ENCODE peak calls at places on chromosomes 2 and 18, in four cellular contexts. One of them, this sample, is unnamed.
A peak's percentile ranks its signal among the peaks of the same experiment; 100 is the strongest.

GRCh38 chr18:48582946-48583345 is 44.1 kb downstream of the CTIF start:
- DNase-seq in heart right ventricle: no peak
- DNase-seq in uterus: no peak
- DNase-seq in PC-3: no peak
- DNase-seq in this sample: no peak

GRCh38 chr2:161239416-161240109 is 68.7 kb upstream of the PSMD14 start:
- DNase-seq in uterus: no peak
- DNase-seq in heart right ventricle: no peak
- DNase-seq in PC-3: no peak
- DNase-seq in this sample: no peak

GRCh38 chr18:49514577-49514976 is 27.5 kb upstream of the C18orf32 start:
- DNase-seq in uterus: no peak
- DNase-seq in heart right ventricle: no peak
- DNase-seq in PC-3: no peak
- DNase-seq in this sample: no peak

GRCh38 chr18:33924576-33924975 is 300.1 kb downstream of the NOL4 start:
- DNase-seq in heart right ventricle: no peak
- DNase-seq in PC-3: no peak
- DNase-seq in uterus: no peak
- DNase-seq in this sample: no peak

GRCh38 chr2:60309326-60309725 is 244.1 kb downstream of the BCL11A start:
- DNase-seq in PC-3: no peak
- DNase-seq in heart right ventricle: no peak
- DNase-seq in uterus: no peak
- DNase-seq in this sample: no peak

GRCh38 chr2:234587341-234588053 is 90.6 kb upstream of the ARL4C start:
- DNase-seq in PC-3: no peak
- DNase-seq in heart right ventricle: no peak
- DNase-seq in uterus: no peak
- DNase-seq in this sample: no peak

GRCh38 chr2:202339052-202339870 is 36.9 kb upstream of the BMPR2 start:
- DNase-seq in uterus: no peak
- DNase-seq in heart right ventricle: no peak
- DNase-seq in PC-3: peak; percentile 98
- DNase-seq in this sample: peak; percentile 71

GRCh38 chr2:191582355-191582754 is 95.6 kb upstream of the NABP1 start:
- DNase-seq in uterus: no peak
- DNase-seq in heart right ventricle: no peak
- DNase-seq in PC-3: peak; percentile 96
- DNase-seq in this sample: peak; percentile 85

GRCh38 chr2:51003345-51004192 is 28.4 kb downstream of the NRXN1 start:
- DNase-seq in heart right ventricle: no peak
- DNase-seq in uterus: no peak
- DNase-seq in PC-3: peak; percentile 58
- DNase-seq in this sample: peak; percentile 15

GRCh38 chr2:201904529-201905420 is 98.4 kb downstream of the CDK15 start:
- DNase-seq in PC-3: no peak
- DNase-seq in uterus: no peak
- DNase-seq in heart right ventricle: no peak
- DNase-seq in this sample: no peak

GRCh38 chr2:20094142-20094792 is 42.8 kb upstream of the LAPTM4A start:
- DNase-seq in uterus: no peak
- DNase-seq in PC-3: no peak
- DNase-seq in heart right ventricle: no peak
- DNase-seq in this sample: no peak

GRCh38 chr2:54386993-54387590 is 69.0 kb upstream of the SPTBN1 start:
- DNase-seq in uterus: peak; percentile 70
- DNase-seq in heart right ventricle: peak; percentile 40
- DNase-seq in PC-3: no peak
- DNase-seq in this sample: no peak

GRCh38 chr18:79756826-79757225 is 40.9 kb upstream of the KCNG2 start:
- DNase-seq in heart right ventricle: no peak
- DNase-seq in uterus: no peak
- DNase-seq in PC-3: no peak
- DNase-seq in this sample: no peak

GRCh38 chr2:18926633-18927524 is 337.5 kb upstream of the NT5C1B start:
- DNase-seq in PC-3: no peak
- DNase-seq in heart right ventricle: no peak
- DNase-seq in uterus: no peak
- DNase-seq in this sample: no peak

GRCh38 chr2:95022309-95023221 is 2.9 kb upstream of the MAL start:
- DNase-seq in PC-3: peak; percentile 89
- DNase-seq in uterus: peak; percentile 19
- DNase-seq in heart right ventricle: peak; percentile 71
- DNase-seq in this sample: peak; percentile 67

DNA sequence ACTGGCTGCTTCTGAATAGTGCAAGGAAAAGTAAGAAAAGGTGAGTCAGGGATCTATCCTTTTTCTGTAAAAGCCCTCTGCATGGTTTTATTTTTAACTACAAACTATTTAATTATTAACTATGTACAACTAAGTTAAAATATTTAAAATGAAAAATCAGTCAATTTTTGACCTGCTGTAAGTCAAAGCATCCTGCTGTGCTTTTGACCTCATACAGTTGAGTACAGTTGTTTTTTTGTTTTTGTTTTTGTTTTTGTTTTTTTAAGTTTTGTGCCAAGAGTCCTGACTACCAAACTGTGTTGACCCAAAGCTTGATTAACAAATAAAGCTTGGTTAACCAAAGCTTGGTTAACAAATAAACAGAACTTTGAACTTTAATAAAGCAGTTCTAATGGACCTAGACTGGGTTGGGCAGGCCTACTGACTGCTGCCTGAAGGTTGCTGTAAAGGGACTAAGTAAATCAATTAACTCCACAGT is at the start of gene ACMSD:
- DNase-seq in heart right ventricle: no peak
- DNase-seq in uterus: no peak
- DNase-seq in PC-3: no peak
- DNase-seq in this sample: no peak
- H3K4me3 ChIP-seq in heart right ventricle: no peak within 1 kb of the TSS
- H3K4me3 ChIP-seq in uterus: no peak within 1 kb of the TSS
- H3K4me3 ChIP-seq in PC-3: no peak within 1 kb of the TSS
- H3K4me3 ChIP-seq in this sample: no peak within 1 kb of the TSS

DNA sequence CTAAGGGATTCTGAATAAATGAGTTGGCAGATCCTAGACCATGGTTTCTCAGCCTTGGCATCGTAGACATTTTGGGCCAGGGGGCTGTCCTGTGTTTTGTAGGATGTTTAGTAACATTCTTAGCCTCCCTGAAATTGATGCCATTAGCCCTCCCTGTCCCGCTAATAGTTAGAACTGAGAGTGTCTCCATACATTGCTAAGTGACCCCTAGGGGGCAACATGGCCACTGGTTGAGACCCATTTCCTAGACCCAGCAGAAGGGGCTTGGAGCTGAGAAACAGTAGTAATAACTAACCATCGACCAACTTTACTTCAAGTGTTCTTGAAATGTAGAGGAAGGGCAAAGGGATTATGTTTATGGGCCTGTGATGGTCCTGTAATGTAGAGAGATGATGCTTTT is 40.8 kb downstream of the KCMF1 start:
- DNase-seq in PC-3: no peak
- DNase-seq in heart right ventricle: no peak
- DNase-seq in uterus: no peak
- DNase-seq in this sample: no peak
- TF ChIP-seq CTCF in PC-3: peak; percentile 42
- TF ChIP-seq CTCF in heart right ventricle: no peak
- TF ChIP-seq CTCF in uterus: no peak
- TF ChIP-seq CTCF in this sample: peak; percentile 15

DNA sequence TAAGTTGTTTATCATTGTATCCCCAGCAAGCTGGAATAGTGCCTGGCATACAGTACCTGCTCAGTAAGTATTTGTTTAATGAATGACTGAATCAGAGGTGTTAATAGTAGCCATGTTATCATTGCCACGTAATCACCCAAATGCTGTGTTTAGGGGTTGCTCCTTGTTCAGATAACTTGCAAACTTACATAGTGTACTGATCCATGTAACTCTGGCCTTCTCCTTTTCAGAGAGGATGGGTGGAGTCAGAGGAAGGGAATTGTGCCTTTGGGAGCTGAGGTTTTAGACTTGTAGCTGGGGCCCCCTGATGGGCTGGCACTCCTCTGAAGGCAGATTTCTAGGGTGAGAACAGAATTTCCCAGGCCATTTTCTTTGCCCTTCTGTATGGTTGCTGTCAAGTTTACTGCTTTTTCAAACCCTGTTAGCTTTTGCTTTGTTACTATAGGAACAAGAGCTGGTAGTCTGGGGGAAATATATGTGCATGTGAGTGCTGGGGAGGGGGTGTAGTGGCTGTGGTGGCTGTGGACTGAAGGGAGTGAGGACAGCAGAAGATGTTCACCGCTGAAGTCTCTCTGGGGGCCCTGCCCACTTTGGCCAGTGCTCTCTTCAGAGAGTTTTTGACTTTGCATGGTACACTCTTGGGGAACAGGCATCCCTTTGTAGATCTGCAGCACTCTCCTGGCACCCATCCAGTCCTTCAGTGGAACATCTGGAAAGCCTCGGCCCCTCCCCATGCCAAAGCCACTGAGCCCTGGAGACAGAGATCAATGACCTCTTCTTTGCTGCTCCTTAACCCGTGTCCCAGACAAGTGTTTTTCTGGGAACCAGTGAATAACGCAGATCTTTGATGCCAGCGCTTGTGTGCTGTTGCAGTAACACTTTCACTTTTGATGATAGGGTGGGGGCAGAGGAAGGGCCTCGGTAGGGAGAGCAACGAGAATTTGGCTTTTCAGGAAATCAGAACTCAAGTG is 208.9 kb downstream of the PRKCE start:
- DNase-seq in PC-3: no peak
- DNase-seq in uterus: peak; percentile 60
- DNase-seq in heart right ventricle: peak; percentile 39
- DNase-seq in this sample: peak; percentile 69
- H3K4me3 ChIP-seq in PC-3: no peak overlapping the region
- H3K4me3 ChIP-seq in uterus: peak overlapping the region; percentile 28
- H3K4me3 ChIP-seq in heart right ventricle: peak overlapping the region; percentile 34
- H3K4me3 ChIP-seq in this sample: peak overlapping the region; percentile 46

GRCh38 chr2:226443112-226443511 is 356.5 kb downstream of the IRS1 start:
- DNase-seq in uterus: no peak
- DNase-seq in PC-3: no peak
- DNase-seq in heart right ventricle: no peak
- DNase-seq in this sample: no peak

GRCh38 chr2:226434702-226435101 is 364.9 kb downstream of the IRS1 start:
- DNase-seq in heart right ventricle: no peak
- DNase-seq in PC-3: no peak
- DNase-seq in uterus: no peak
- DNase-seq in this sample: no peak

GRCh38 chr2:226435146-226435545 is 364.5 kb downstream of the IRS1 start:
- DNase-seq in heart right ventricle: no peak
- DNase-seq in PC-3: no peak
- DNase-seq in uterus: no peak
- DNase-seq in this sample: no peak

GRCh38 chr2:226440119-226440917 is 359.3 kb downstream of the IRS1 start:
- DNase-seq in PC-3: peak; percentile 68
- DNase-seq in heart right ventricle: no peak
- DNase-seq in uterus: no peak
- DNase-seq in this sample: no peak

DNA sequence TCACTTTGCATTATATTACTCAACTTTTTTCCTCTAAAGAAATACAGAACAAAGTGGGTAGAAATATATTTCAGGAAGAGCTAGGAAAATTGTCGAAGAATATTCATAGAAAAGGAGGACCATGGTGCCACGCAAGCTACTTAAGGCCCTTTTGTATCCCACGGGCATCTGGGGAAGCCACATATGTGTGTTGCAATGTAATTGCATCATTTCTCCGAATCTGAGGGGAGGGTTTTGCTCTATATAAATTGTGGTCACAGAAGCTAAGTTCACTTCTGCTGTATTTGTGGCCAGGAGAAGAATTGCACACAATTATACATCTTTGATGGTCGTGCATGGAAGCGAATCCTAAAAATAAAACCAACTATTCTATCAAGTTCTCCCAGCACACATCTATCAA is 360.3 kb downstream of the IRS1 start:
- DNase-seq in PC-3: no peak
- DNase-seq in uterus: no peak
- DNase-seq in heart right ventricle: no peak
- DNase-seq in this sample: peak; percentile 43
- TF ChIP-seq CTCF in PC-3: no peak
- TF ChIP-seq CTCF in uterus: no peak
- TF ChIP-seq CTCF in heart right ventricle: no peak
- TF ChIP-seq CTCF in this sample: no peak

DNA sequence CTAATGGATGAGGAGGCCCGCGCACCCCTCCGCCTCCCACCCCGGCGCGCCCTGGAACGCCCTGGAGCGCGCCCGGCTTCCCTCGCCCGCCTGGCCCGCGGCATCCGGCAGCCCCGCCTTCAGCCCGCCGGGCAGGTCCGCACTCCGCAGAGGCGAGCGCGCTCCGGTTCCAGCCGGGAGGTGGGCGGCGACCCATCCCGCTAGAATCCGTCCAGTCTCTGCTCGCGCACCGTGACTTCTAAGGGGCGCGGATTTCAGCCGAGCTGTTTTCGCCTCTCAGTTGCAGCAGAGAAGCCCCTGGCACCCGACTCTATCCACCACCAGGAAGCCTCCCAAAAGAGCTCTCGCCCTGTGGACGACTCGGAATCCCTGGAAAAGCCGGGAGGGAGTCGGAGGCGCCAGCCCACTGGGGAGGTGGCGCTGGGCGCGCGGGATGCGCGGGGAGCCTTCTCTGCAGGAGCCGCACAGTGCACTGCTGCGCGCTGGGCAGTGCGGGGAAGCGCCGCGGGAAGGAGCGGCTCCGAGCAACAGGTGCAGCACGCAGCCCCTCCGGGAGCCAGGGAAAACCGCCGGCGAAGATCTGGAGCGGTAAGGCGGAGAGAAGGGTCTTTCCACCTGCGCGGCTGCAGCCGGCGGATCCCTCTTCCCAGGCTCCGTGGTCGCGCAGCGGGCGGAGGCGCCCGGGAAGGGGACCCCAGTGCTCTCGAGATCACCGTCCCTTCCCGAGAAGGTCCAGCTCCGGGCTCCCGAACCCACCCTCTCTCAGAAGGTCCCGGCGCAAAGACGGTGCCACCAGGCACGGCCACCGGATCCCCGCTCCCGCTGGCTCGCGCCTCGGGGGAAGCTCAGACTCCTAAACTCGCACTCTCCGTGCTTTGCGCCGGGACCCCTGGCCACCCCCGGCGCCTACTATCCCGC is at the start of gene GALR1:
- DNase-seq in uterus: no peak
- DNase-seq in PC-3: no peak
- DNase-seq in heart right ventricle: no peak
- DNase-seq in this sample: peak; percentile 5
- H3K4me3 ChIP-seq in uterus: no peak within 1 kb of the TSS
- H3K4me3 ChIP-seq in PC-3: no peak within 1 kb of the TSS
- H3K4me3 ChIP-seq in heart right ventricle: peak within 1 kb of the TSS; percentile 38
- H3K4me3 ChIP-seq in this sample: peak within 1 kb of the TSS; percentile 45

GRCh38 chr2:195017890-195018289 is 639.1 kb upstream of the SLC39A10 start:
- DNase-seq in uterus: no peak
- DNase-seq in PC-3: no peak
- DNase-seq in heart right ventricle: no peak
- DNase-seq in this sample: no peak
- TF ChIP-seq CTCF in uterus: no peak
- TF ChIP-seq CTCF in PC-3: no peak
- TF ChIP-seq CTCF in heart right ventricle: no peak
- TF ChIP-seq CTCF in this sample: no peak